ENCODE peak calls at places on chromosomes 11 and 22, in five cellular contexts. One of them, this sample, is unnamed.

GRCh38 chr22:37735054-37735453 is 38.2 kb downstream of the TRIOBP start:
- DNase-seq in effector CD4-positive, alpha-beta T cell: no peak
- DNase-seq in stimulated activated CD4-positive, alpha-beta T cell treated with anti-CD3 and anti-CD28 coated beads, Interleukin-1b, Interleukin-23, amount 100 ng/mL, for 1 hour: no peak
- DNase-seq in psoas muscle: peak
- DNase-seq in AG04450: no peak
- DNase-seq in this sample: peak

GRCh38 chr11:61904539-61905048 is 12.8 kb downstream of the RAB3IL1 start:
- DNase-seq in effector CD4-positive, alpha-beta T cell: no peak
- DNase-seq in stimulated activated CD4-positive, alpha-beta T cell treated with anti-CD3 and anti-CD28 coated beads, Interleukin-1b, Interleukin-23, amount 100 ng/mL, for 1 hour: no peak
- DNase-seq in psoas muscle: no peak
- DNase-seq in AG04450: no peak
- DNase-seq in this sample: no peak

GRCh38 chr11:15819679-15820286 is 536.6 kb downstream of the SOX6 start:
- DNase-seq in effector CD4-positive, alpha-beta T cell: no peak
- DNase-seq in stimulated activated CD4-positive, alpha-beta T cell treated with anti-CD3 and anti-CD28 coated beads, Interleukin-1b, Interleukin-23, amount 100 ng/mL, for 1 hour: no peak
- DNase-seq in psoas muscle: peak
- DNase-seq in AG04450: no peak
- DNase-seq in this sample: peak

GRCh38 chr11:59191899-59192298 is 20.0 kb downstream of the DTX4 start:
- DNase-seq in effector CD4-positive, alpha-beta T cell: no peak
- DNase-seq in stimulated activated CD4-positive, alpha-beta T cell treated with anti-CD3 and anti-CD28 coated beads, Interleukin-1b, Interleukin-23, amount 100 ng/mL, for 1 hour: no peak
- DNase-seq in psoas muscle: no peak
- DNase-seq in AG04450: no peak
- DNase-seq in this sample: no peak

GRCh38 chr11:19631657-19632325 is 80.8 kb upstream of the NAV2 start:
- DNase-seq in effector CD4-positive, alpha-beta T cell: no peak
- DNase-seq in stimulated activated CD4-positive, alpha-beta T cell treated with anti-CD3 and anti-CD28 coated beads, Interleukin-1b, Interleukin-23, amount 100 ng/mL, for 1 hour: no peak
- DNase-seq in psoas muscle: no peak
- DNase-seq in AG04450: no peak
- DNase-seq in this sample: no peak

GRCh38 chr22:17477401-17477833 is 85.9 kb upstream of the SLC25A18 start:
- DNase-seq in effector CD4-positive, alpha-beta T cell: no peak
- DNase-seq in stimulated activated CD4-positive, alpha-beta T cell treated with anti-CD3 and anti-CD28 coated beads, Interleukin-1b, Interleukin-23, amount 100 ng/mL, for 1 hour: no peak
- DNase-seq in psoas muscle: peak
- DNase-seq in AG04450: no peak
- DNase-seq in this sample: peak

GRCh38 chr11:27158763-27159679 is 118.4 kb downstream of the BBOX1 start:
- DNase-seq in effector CD4-positive, alpha-beta T cell: no peak
- DNase-seq in stimulated activated CD4-positive, alpha-beta T cell treated with anti-CD3 and anti-CD28 coated beads, Interleukin-1b, Interleukin-23, amount 100 ng/mL, for 1 hour: no peak
- DNase-seq in psoas muscle: peak
- DNase-seq in AG04450: peak
- DNase-seq in this sample: peak

GRCh38 chr22:37051629-37052385 is at the start of gene KCTD17:
- DNase-seq in effector CD4-positive, alpha-beta T cell: peak
- DNase-seq in stimulated activated CD4-positive, alpha-beta T cell treated with anti-CD3 and anti-CD28 coated beads, Interleukin-1b, Interleukin-23, amount 100 ng/mL, for 1 hour: peak
- DNase-seq in psoas muscle: peak
- DNase-seq in AG04450: no peak
- DNase-seq in this sample: peak

GRCh38 chr11:77636738-77637344 is 753 bp downstream of the CLNS1A start:
- DNase-seq in effector CD4-positive, alpha-beta T cell: no peak
- DNase-seq in stimulated activated CD4-positive, alpha-beta T cell treated with anti-CD3 and anti-CD28 coated beads, Interleukin-1b, Interleukin-23, amount 100 ng/mL, for 1 hour: no peak
- DNase-seq in psoas muscle: no peak
- DNase-seq in AG04450: no peak
- DNase-seq in this sample: no peak

GRCh38 chr22:20574920-20575353 is 67.5 kb downstream of the MED15 start:
- DNase-seq in effector CD4-positive, alpha-beta T cell: no peak
- DNase-seq in stimulated activated CD4-positive, alpha-beta T cell treated with anti-CD3 and anti-CD28 coated beads, Interleukin-1b, Interleukin-23, amount 100 ng/mL, for 1 hour: no peak
- DNase-seq in psoas muscle: no peak
- DNase-seq in AG04450: no peak
- DNase-seq in this sample: no peak

GRCh38 chr22:42281284-42281683 is 10.8 kb upstream of the TCF20 start:
- DNase-seq in effector CD4-positive, alpha-beta T cell: no peak
- DNase-seq in stimulated activated CD4-positive, alpha-beta T cell treated with anti-CD3 and anti-CD28 coated beads, Interleukin-1b, Interleukin-23, amount 100 ng/mL, for 1 hour: no peak
- DNase-seq in psoas muscle: peak
- DNase-seq in AG04450: no peak
- DNase-seq in this sample: no peak

This sample was measured in HCEC 1CT.